ENCODE peak calls at places on chromosomes 7 and 10, in seven cellular contexts. X is stomach, R is BJ, D is astrocyte of the spinal cord, G is GM23248, I is adipocyte, T is fibroblast of lung. H is an unnamed sample.

GRCh38 chr7:138125598-138126111 is 49.4 kb downstream of the AKR1D1 start:
- DNase-seq in R (no peak), T (peak; percentile 74), I (no peak), X (no peak), D (peak; percentile 79), G (peak; percentile 64), H (no peak)

GRCh38 chr10:129501652-129502436 is 34.8 kb downstream of the MGMT start:
- DNase-seq in G (no peak), T (no peak), I (no peak), R (no peak), X (peak; percentile 46), D (no peak), H (no peak)

GRCh38 chr7:32506266-32507054 is 11.2 kb downstream of the AVL9 start:
- DNase-seq in X (no peak), T (peak; percentile 96), R (peak; percentile 44), D (peak; percentile 86), G (peak; percentile 92), I (peak; percentile 49), H (no peak)

GRCh38 chr7:66697451-66698438 is 42.8 kb upstream of the RABGEF1 start:
- DNase-seq in G (peak; percentile 95), T (peak; percentile 76), I (peak; percentile 59), X (no peak), R (peak; percentile 19), D (peak; percentile 61), H (peak; percentile 52)

GRCh38 chr7:1696671-1697498 is 26.8 kb downstream of the ELFN1 start:
- DNase-seq in I (no peak), D (no peak), R (no peak), X (no peak), T (no peak), G (no peak), H (peak; percentile 9)

GRCh38 chr7:130356760-130357611 is 12.4 kb downstream of the CPA5 start:
- DNase-seq in G (peak; percentile 84), R (no peak), X (no peak), I (peak; percentile 83), T (peak; percentile 94), D (peak; percentile 91), H (peak; percentile 82)

GRCh38 chr7:37336259-37336658 is 112.4 kb downstream of the ELMO1 start:
- DNase-seq in D (no peak), I (no peak), G (no peak), X (no peak), R (no peak), T (no peak), H (no peak)

GRCh38 chr10:116968331-116968730 is 36.7 kb downstream of the SHTN1 start:
- DNase-seq in X (no peak), G (no peak), R (no peak), I (no peak), D (no peak), T (no peak), H (no peak)

GRCh38 chr10:23543696-23544095 is 104.8 kb downstream of the OTUD1 start:
- DNase-seq in G (no peak), R (no peak), X (no peak), I (no peak), D (no peak), T (no peak), H (no peak)

GRCh38 chr10:131061221-131061620 is 250.3 kb downstream of the TCERG1L start:
- DNase-seq in R (no peak), G (no peak), X (no peak), T (no peak), I (no peak), D (no peak), H (no peak)

GRCh38 chr7:42082144-42082543 is 154.9 kb downstream of the GLI3 start:
- DNase-seq in R (no peak), T (peak; percentile 60), D (peak; percentile 84), I (peak; percentile 22), X (no peak), G (peak; percentile 66), H (peak; percentile 46)

GRCh38 chr10:45000764-45001381 is at the start of gene ZNF22:
- DNase-seq in I (peak; percentile 79), T (peak; percentile 71), D (peak; percentile 76), G (peak; percentile 87), X (peak; percentile 68), R (no peak), H (peak; percentile 81)

DNA sequence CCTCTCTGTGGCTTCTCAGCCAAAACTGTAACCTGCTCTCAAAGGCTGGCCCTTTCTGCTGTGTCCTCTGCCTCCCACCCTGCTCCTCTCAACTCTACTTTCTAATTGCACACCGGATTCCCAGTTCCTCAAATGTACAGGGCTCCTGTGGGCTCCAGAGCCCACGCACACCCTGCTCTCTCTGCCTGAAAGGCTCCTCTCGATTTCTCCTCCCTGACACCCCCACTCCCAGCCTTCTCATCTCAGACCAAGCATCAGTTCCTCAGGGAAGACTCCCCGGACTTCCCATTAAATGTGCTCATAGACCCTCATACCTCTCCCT is 111.7 kb upstream of the STEAP1B start:
- DNase-seq in T (no peak), X (no peak), R (no peak), D (no peak), I (no peak), G (no peak), H (no peak)
- H3K4me3 ChIP-seq in T (no peak overlapping the region), X (no peak overlapping the region), R (no peak overlapping the region), D (no peak overlapping the region), I (no peak overlapping the region), G (no peak overlapping the region), H (no peak overlapping the region)

GRCh38 chr10:103367379-103367781 is 396 bp upstream of the TAF5 start:
- DNase-seq in T (no peak), D (no peak), G (peak; percentile 9), I (peak; percentile 8), X (no peak), R (no peak), H (no peak)
- H3K4me3 ChIP-seq in T (peak overlapping the region; percentile 79), D (peak overlapping the region; percentile 67), G (peak overlapping the region; percentile 91), I (peak overlapping the region; percentile 93), X (peak overlapping the region; percentile 100), R (peak overlapping the region; percentile 95), H (peak overlapping the region; percentile 75)

DNA sequence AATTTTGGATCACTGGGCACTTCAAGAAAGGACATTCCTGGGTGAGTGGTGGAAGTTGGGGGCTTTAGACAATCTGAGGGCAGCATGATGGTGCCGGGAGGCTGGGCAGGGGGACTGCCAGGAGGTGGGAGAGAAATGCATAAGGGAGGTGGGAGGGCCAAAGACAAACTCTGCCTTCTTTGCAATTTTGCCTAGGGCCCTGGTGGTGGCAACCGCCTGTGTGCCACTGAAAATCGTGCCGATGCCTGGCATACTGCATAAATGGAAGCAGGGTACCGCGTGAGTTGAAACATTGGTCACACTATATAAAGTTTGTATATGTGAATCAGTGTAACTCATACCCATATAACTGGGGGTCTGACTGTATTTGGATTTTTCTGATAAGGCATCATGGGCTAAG is 3.3 kb downstream of the LUC7L2 start:
- DNase-seq in T (no peak), D (no peak), G (no peak), X (no peak), R (no peak), I (no peak), H (no peak)
- H3K4me3 ChIP-seq in T (no peak overlapping the region), D (no peak overlapping the region), G (no peak overlapping the region), X (no peak overlapping the region), R (no peak overlapping the region), I (peak overlapping the region; percentile 93), H (no peak overlapping the region)

GRCh38 chr10:48526846-48527505 is 77.9 kb downstream of the ARHGAP22 start:
- DNase-seq in D (no peak), I (no peak), X (no peak), T (peak; percentile 59), R (no peak), G (no peak), H (no peak)
- H3K4me3 ChIP-seq in D (no peak overlapping the region), I (peak overlapping the region; percentile 57), X (no peak overlapping the region), T (peak overlapping the region; percentile 8), R (peak overlapping the region; percentile 9), G (peak overlapping the region; percentile 47), H (no peak overlapping the region)

GRCh38 chr7:134480730-134481129 is 21.8 kb upstream of the AKR1B1 start:
- DNase-seq in X (no peak), D (peak; percentile 41), T (peak; percentile 65), I (peak; percentile 62), R (no peak), G (peak; percentile 70), H (no peak)
- H3K4me3 ChIP-seq in X (no peak overlapping the region), D (no peak overlapping the region), T (no peak overlapping the region), I (no peak overlapping the region), R (no peak overlapping the region), G (no peak overlapping the region), H (no peak overlapping the region)

GRCh38 chr10:83333566-83333965 is 805.7 kb upstream of the GHITM start:
- DNase-seq in R (no peak), T (no peak), I (no peak), X (no peak), D (no peak), G (no peak), H (no peak)

DNA sequence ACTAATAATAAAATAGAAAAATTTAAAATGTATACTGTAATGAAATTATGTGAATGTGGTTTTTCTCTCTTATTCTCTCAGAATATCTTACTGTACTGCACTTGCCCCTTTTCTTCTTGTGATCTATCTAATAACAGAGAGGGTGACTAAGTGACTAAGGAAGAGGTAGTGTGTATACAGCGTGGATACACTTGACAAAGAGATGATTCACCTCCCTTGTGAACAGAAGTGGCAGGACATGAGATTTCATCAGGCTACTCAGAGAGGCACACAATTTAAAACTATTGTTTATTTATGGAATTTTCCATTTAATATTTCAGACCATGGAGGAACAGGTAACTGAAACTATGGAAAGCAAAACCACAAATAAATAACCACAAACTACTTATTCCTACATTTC is 806.6 kb upstream of the GHITM start:
- DNase-seq in D (no peak), X (no peak), G (no peak), R (no peak), I (no peak), T (peak; percentile 3), H (no peak)
- H3K4me3 ChIP-seq in D (no peak overlapping the region), X (no peak overlapping the region), G (no peak overlapping the region), R (no peak overlapping the region), I (no peak overlapping the region), T (no peak overlapping the region), H (no peak overlapping the region)

H was measured in uterus.